ENCODE peak calls at places on chromosomes 7 and 10, in eight cellular contexts. One of them, this sample, is unnamed.

GRCh38 chr10:70549962-70550845 is 52.3 kb downstream of the PRF1 start:
- DNase-seq in Caki2: peak
- DNase-seq in stimulated activated CD4-positive, alpha-beta T cell treated with anti-CD3 and anti-CD28 coated beads, TNF-alpha, amount 100 ng/mL, for 24 hours: peak
- DNase-seq in stimulated activated CD8-positive, alpha-beta memory T cell treated with anti-CD3 and anti-CD28 coated beads, Interleukin-15, amount 100 ng/mL, for 24 hours: peak
- DNase-seq in heart right ventricle: peak
- DNase-seq in fibroblast of lung: peak
- DNase-seq in fibroblast of mammary gland: peak
- DNase-seq in NCI-H2081 treated with DMSO at 0.1 percent for 48 hours: no peak
- DNase-seq in this sample: peak

GRCh38 chr7:51249187-51249945 is 67.2 kb downstream of the COBL start:
- DNase-seq in heart right ventricle: no peak
- DNase-seq in fibroblast of mammary gland: no peak
- DNase-seq in Caki2: no peak
- DNase-seq in fibroblast of lung: peak
- DNase-seq in stimulated activated CD8-positive, alpha-beta memory T cell treated with anti-CD3 and anti-CD28 coated beads, Interleukin-15, amount 100 ng/mL, for 24 hours: no peak
- DNase-seq in NCI-H2081 treated with DMSO at 0.1 percent for 48 hours: no peak
- DNase-seq in stimulated activated CD4-positive, alpha-beta T cell treated with anti-CD3 and anti-CD28 coated beads, TNF-alpha, amount 100 ng/mL, for 24 hours: no peak
- DNase-seq in this sample: peak

GRCh38 chr7:37045786-37046185 is 321.5 kb upstream of the AOAH start:
- DNase-seq in heart right ventricle: no peak
- DNase-seq in fibroblast of lung: no peak
- DNase-seq in stimulated activated CD4-positive, alpha-beta T cell treated with anti-CD3 and anti-CD28 coated beads, TNF-alpha, amount 100 ng/mL, for 24 hours: no peak
- DNase-seq in Caki2: no peak
- DNase-seq in fibroblast of mammary gland: no peak
- DNase-seq in stimulated activated CD8-positive, alpha-beta memory T cell treated with anti-CD3 and anti-CD28 coated beads, Interleukin-15, amount 100 ng/mL, for 24 hours: no peak
- DNase-seq in NCI-H2081 treated with DMSO at 0.1 percent for 48 hours: no peak
- DNase-seq in this sample: no peak

GRCh38 chr10:19803676-19804075 is 12.6 kb upstream of the PLXDC2 start:
- DNase-seq in fibroblast of lung: no peak
- DNase-seq in Caki2: peak
- DNase-seq in NCI-H2081 treated with DMSO at 0.1 percent for 48 hours: no peak
- DNase-seq in fibroblast of mammary gland: no peak
- DNase-seq in stimulated activated CD8-positive, alpha-beta memory T cell treated with anti-CD3 and anti-CD28 coated beads, Interleukin-15, amount 100 ng/mL, for 24 hours: no peak
- DNase-seq in stimulated activated CD4-positive, alpha-beta T cell treated with anti-CD3 and anti-CD28 coated beads, TNF-alpha, amount 100 ng/mL, for 24 hours: no peak
- DNase-seq in heart right ventricle: no peak
- DNase-seq in this sample: peak

GRCh38 chr7:90597527-90597871 is 1.4 kb downstream of the CDK14 start:
- DNase-seq in NCI-H2081 treated with DMSO at 0.1 percent for 48 hours: no peak
- DNase-seq in fibroblast of lung: peak
- DNase-seq in heart right ventricle: no peak
- DNase-seq in Caki2: no peak
- DNase-seq in stimulated activated CD4-positive, alpha-beta T cell treated with anti-CD3 and anti-CD28 coated beads, TNF-alpha, amount 100 ng/mL, for 24 hours: no peak
- DNase-seq in stimulated activated CD8-positive, alpha-beta memory T cell treated with anti-CD3 and anti-CD28 coated beads, Interleukin-15, amount 100 ng/mL, for 24 hours: no peak
- DNase-seq in fibroblast of mammary gland: no peak
- DNase-seq in this sample: no peak

GRCh38 chr7:159068893-159069448 is 75.7 kb downstream of the VIPR2 start:
- DNase-seq in Caki2: no peak
- DNase-seq in fibroblast of lung: no peak
- DNase-seq in heart right ventricle: no peak
- DNase-seq in stimulated activated CD4-positive, alpha-beta T cell treated with anti-CD3 and anti-CD28 coated beads, TNF-alpha, amount 100 ng/mL, for 24 hours: no peak
- DNase-seq in NCI-H2081 treated with DMSO at 0.1 percent for 48 hours: no peak
- DNase-seq in fibroblast of mammary gland: no peak
- DNase-seq in stimulated activated CD8-positive, alpha-beta memory T cell treated with anti-CD3 and anti-CD28 coated beads, Interleukin-15, amount 100 ng/mL, for 24 hours: no peak
- DNase-seq in this sample: no peak

GRCh38 chr10:97422921-97423420 is 3.0 kb upstream of the PGAM1 start:
- DNase-seq in NCI-H2081 treated with DMSO at 0.1 percent for 48 hours: no peak
- DNase-seq in fibroblast of mammary gland: peak
- DNase-seq in heart right ventricle: no peak
- DNase-seq in stimulated activated CD4-positive, alpha-beta T cell treated with anti-CD3 and anti-CD28 coated beads, TNF-alpha, amount 100 ng/mL, for 24 hours: no peak
- DNase-seq in stimulated activated CD8-positive, alpha-beta memory T cell treated with anti-CD3 and anti-CD28 coated beads, Interleukin-15, amount 100 ng/mL, for 24 hours: no peak
- DNase-seq in fibroblast of lung: peak
- DNase-seq in Caki2: no peak
- DNase-seq in this sample: no peak

GRCh38 chr7:103065666-103066065 is 8.9 kb downstream of the FBXL13 start:
- DNase-seq in fibroblast of lung: peak
- DNase-seq in NCI-H2081 treated with DMSO at 0.1 percent for 48 hours: no peak
- DNase-seq in fibroblast of mammary gland: peak
- DNase-seq in heart right ventricle: peak
- DNase-seq in Caki2: no peak
- DNase-seq in stimulated activated CD4-positive, alpha-beta T cell treated with anti-CD3 and anti-CD28 coated beads, TNF-alpha, amount 100 ng/mL, for 24 hours: no peak
- DNase-seq in stimulated activated CD8-positive, alpha-beta memory T cell treated with anti-CD3 and anti-CD28 coated beads, Interleukin-15, amount 100 ng/mL, for 24 hours: peak
- DNase-seq in this sample: peak

GRCh38 chr7:132541656-132542055 is 34.6 kb downstream of the PLXNA4 start:
- DNase-seq in NCI-H2081 treated with DMSO at 0.1 percent for 48 hours: no peak
- DNase-seq in stimulated activated CD4-positive, alpha-beta T cell treated with anti-CD3 and anti-CD28 coated beads, TNF-alpha, amount 100 ng/mL, for 24 hours: no peak
- DNase-seq in fibroblast of lung: no peak
- DNase-seq in stimulated activated CD8-positive, alpha-beta memory T cell treated with anti-CD3 and anti-CD28 coated beads, Interleukin-15, amount 100 ng/mL, for 24 hours: no peak
- DNase-seq in heart right ventricle: no peak
- DNase-seq in fibroblast of mammary gland: no peak
- DNase-seq in Caki2: no peak
- DNase-seq in this sample: no peak

GRCh38 chr7:41219276-41219675 is 483.6 kb downstream of the INHBA start:
- DNase-seq in Caki2: peak
- DNase-seq in stimulated activated CD4-positive, alpha-beta T cell treated with anti-CD3 and anti-CD28 coated beads, TNF-alpha, amount 100 ng/mL, for 24 hours: no peak
- DNase-seq in fibroblast of mammary gland: peak
- DNase-seq in fibroblast of lung: peak
- DNase-seq in NCI-H2081 treated with DMSO at 0.1 percent for 48 hours: no peak
- DNase-seq in heart right ventricle: no peak
- DNase-seq in stimulated activated CD8-positive, alpha-beta memory T cell treated with anti-CD3 and anti-CD28 coated beads, Interleukin-15, amount 100 ng/mL, for 24 hours: no peak
- DNase-seq in this sample: no peak

GRCh38 chr10:132542086-132542775 is 4.6 kb downstream of the INPP5A start:
- DNase-seq in stimulated activated CD8-positive, alpha-beta memory T cell treated with anti-CD3 and anti-CD28 coated beads, Interleukin-15, amount 100 ng/mL, for 24 hours: no peak
- DNase-seq in fibroblast of lung: no peak
- DNase-seq in fibroblast of mammary gland: no peak
- DNase-seq in Caki2: no peak
- DNase-seq in NCI-H2081 treated with DMSO at 0.1 percent for 48 hours: no peak
- DNase-seq in heart right ventricle: no peak
- DNase-seq in stimulated activated CD4-positive, alpha-beta T cell treated with anti-CD3 and anti-CD28 coated beads, TNF-alpha, amount 100 ng/mL, for 24 hours: no peak
- DNase-seq in this sample: no peak

GRCh38 chr10:75959209-75959608 is 527.8 kb downstream of the LRMDA start:
- DNase-seq in heart right ventricle: no peak
- DNase-seq in NCI-H2081 treated with DMSO at 0.1 percent for 48 hours: no peak
- DNase-seq in Caki2: peak
- DNase-seq in fibroblast of lung: peak
- DNase-seq in fibroblast of mammary gland: peak
- DNase-seq in stimulated activated CD4-positive, alpha-beta T cell treated with anti-CD3 and anti-CD28 coated beads, TNF-alpha, amount 100 ng/mL, for 24 hours: no peak
- DNase-seq in stimulated activated CD8-positive, alpha-beta memory T cell treated with anti-CD3 and anti-CD28 coated beads, Interleukin-15, amount 100 ng/mL, for 24 hours: no peak
- DNase-seq in this sample: peak

GRCh38 chr10:6399241-6399701 is 180.8 kb downstream of the PRKCQ start:
- DNase-seq in stimulated activated CD4-positive, alpha-beta T cell treated with anti-CD3 and anti-CD28 coated beads, TNF-alpha, amount 100 ng/mL, for 24 hours: no peak
- DNase-seq in fibroblast of lung: peak
- DNase-seq in stimulated activated CD8-positive, alpha-beta memory T cell treated with anti-CD3 and anti-CD28 coated beads, Interleukin-15, amount 100 ng/mL, for 24 hours: no peak
- DNase-seq in fibroblast of mammary gland: no peak
- DNase-seq in Caki2: peak
- DNase-seq in NCI-H2081 treated with DMSO at 0.1 percent for 48 hours: no peak
- DNase-seq in heart right ventricle: no peak
- DNase-seq in this sample: no peak

GRCh38 chr7:43454936-43455518 is 127.9 kb upstream of the STK17A start:
- DNase-seq in heart right ventricle: no peak
- DNase-seq in fibroblast of mammary gland: peak
- DNase-seq in fibroblast of lung: peak
- DNase-seq in Caki2: peak
- DNase-seq in stimulated activated CD4-positive, alpha-beta T cell treated with anti-CD3 and anti-CD28 coated beads, TNF-alpha, amount 100 ng/mL, for 24 hours: no peak
- DNase-seq in NCI-H2081 treated with DMSO at 0.1 percent for 48 hours: no peak
- DNase-seq in stimulated activated CD8-positive, alpha-beta memory T cell treated with anti-CD3 and anti-CD28 coated beads, Interleukin-15, amount 100 ng/mL, for 24 hours: no peak
- DNase-seq in this sample: peak

GRCh38 chr7:42378149-42378548 is 141.1 kb upstream of the GLI3 start:
- DNase-seq in Caki2: no peak
- DNase-seq in stimulated activated CD8-positive, alpha-beta memory T cell treated with anti-CD3 and anti-CD28 coated beads, Interleukin-15, amount 100 ng/mL, for 24 hours: no peak
- DNase-seq in heart right ventricle: no peak
- DNase-seq in fibroblast of lung: no peak
- DNase-seq in fibroblast of mammary gland: no peak
- DNase-seq in stimulated activated CD4-positive, alpha-beta T cell treated with anti-CD3 and anti-CD28 coated beads, TNF-alpha, amount 100 ng/mL, for 24 hours: no peak
- DNase-seq in NCI-H2081 treated with DMSO at 0.1 percent for 48 hours: no peak
- DNase-seq in this sample: no peak

GRCh38 chr7:140200102-140200989 is 23.6 kb upstream of the KDM7A start:
- DNase-seq in NCI-H2081 treated with DMSO at 0.1 percent for 48 hours: no peak
- DNase-seq in Caki2: no peak
- DNase-seq in stimulated activated CD8-positive, alpha-beta memory T cell treated with anti-CD3 and anti-CD28 coated beads, Interleukin-15, amount 100 ng/mL, for 24 hours: no peak
- DNase-seq in fibroblast of lung: peak
- DNase-seq in fibroblast of mammary gland: peak
- DNase-seq in heart right ventricle: no peak
- DNase-seq in stimulated activated CD4-positive, alpha-beta T cell treated with anti-CD3 and anti-CD28 coated beads, TNF-alpha, amount 100 ng/mL, for 24 hours: no peak
- DNase-seq in this sample: no peak

GRCh38 chr10:14971867-14972448 is 12.8 kb downstream of the MEIG1 start:
- DNase-seq in Caki2: peak
- DNase-seq in fibroblast of mammary gland: peak
- DNase-seq in fibroblast of lung: no peak
- DNase-seq in heart right ventricle: no peak
- DNase-seq in stimulated activated CD8-positive, alpha-beta memory T cell treated with anti-CD3 and anti-CD28 coated beads, Interleukin-15, amount 100 ng/mL, for 24 hours: no peak
- DNase-seq in NCI-H2081 treated with DMSO at 0.1 percent for 48 hours: no peak
- DNase-seq in stimulated activated CD4-positive, alpha-beta T cell treated with anti-CD3 and anti-CD28 coated beads, TNF-alpha, amount 100 ng/mL, for 24 hours: no peak
- DNase-seq in this sample: peak

GRCh38 chr7:832292-832967 is at the start of gene SUN1:
- DNase-seq in NCI-H2081 treated with DMSO at 0.1 percent for 48 hours: no peak
- DNase-seq in Caki2: peak
- DNase-seq in heart right ventricle: no peak
- DNase-seq in fibroblast of lung: peak
- DNase-seq in fibroblast of mammary gland: peak
- DNase-seq in stimulated activated CD8-positive, alpha-beta memory T cell treated with anti-CD3 and anti-CD28 coated beads, Interleukin-15, amount 100 ng/mL, for 24 hours: no peak
- DNase-seq in stimulated activated CD4-positive, alpha-beta T cell treated with anti-CD3 and anti-CD28 coated beads, TNF-alpha, amount 100 ng/mL, for 24 hours: peak
- DNase-seq in this sample: peak

GRCh38 chr7:1851731-1852531 is 181.9 kb downstream of the ELFN1 start:
- DNase-seq in stimulated activated CD4-positive, alpha-beta T cell treated with anti-CD3 and anti-CD28 coated beads, TNF-alpha, amount 100 ng/mL, for 24 hours: no peak
- DNase-seq in heart right ventricle: peak
- DNase-seq in NCI-H2081 treated with DMSO at 0.1 percent for 48 hours: no peak
- DNase-seq in Caki2: no peak
- DNase-seq in fibroblast of lung: no peak
- DNase-seq in stimulated activated CD8-positive, alpha-beta memory T cell treated with anti-CD3 and anti-CD28 coated beads, Interleukin-15, amount 100 ng/mL, for 24 hours: no peak
- DNase-seq in fibroblast of mammary gland: no peak
- DNase-seq in this sample: no peak

GRCh38 chr7:30080818-30081217 is 52.6 kb downstream of the PLEKHA8 start:
- DNase-seq in fibroblast of mammary gland: no peak
- DNase-seq in heart right ventricle: no peak
- DNase-seq in stimulated activated CD8-positive, alpha-beta memory T cell treated with anti-CD3 and anti-CD28 coated beads, Interleukin-15, amount 100 ng/mL, for 24 hours: no peak
- DNase-seq in stimulated activated CD4-positive, alpha-beta T cell treated with anti-CD3 and anti-CD28 coated beads, TNF-alpha, amount 100 ng/mL, for 24 hours: no peak
- DNase-seq in fibroblast of lung: no peak
- DNase-seq in Caki2: no peak
- DNase-seq in NCI-H2081 treated with DMSO at 0.1 percent for 48 hours: no peak
- DNase-seq in this sample: no peak

GRCh38 chr7:103124429-103124979 is 24.4 kb downstream of the NAPEPLD start:
- DNase-seq in NCI-H2081 treated with DMSO at 0.1 percent for 48 hours: no peak
- DNase-seq in stimulated activated CD4-positive, alpha-beta T cell treated with anti-CD3 and anti-CD28 coated beads, TNF-alpha, amount 100 ng/mL, for 24 hours: no peak
- DNase-seq in heart right ventricle: no peak
- DNase-seq in fibroblast of mammary gland: no peak
- DNase-seq in Caki2: peak
- DNase-seq in stimulated activated CD8-positive, alpha-beta memory T cell treated with anti-CD3 and anti-CD28 coated beads, Interleukin-15, amount 100 ng/mL, for 24 hours: no peak
- DNase-seq in fibroblast of lung: no peak
- DNase-seq in this sample: peak

GRCh38 chr10:30384791-30385201 is 35.7 kb upstream of the MTPAP start:
- DNase-seq in stimulated activated CD4-positive, alpha-beta T cell treated with anti-CD3 and anti-CD28 coated beads, TNF-alpha, amount 100 ng/mL, for 24 hours: no peak
- DNase-seq in heart right ventricle: no peak
- DNase-seq in fibroblast of mammary gland: peak
- DNase-seq in fibroblast of lung: peak
- DNase-seq in Caki2: peak
- DNase-seq in NCI-H2081 treated with DMSO at 0.1 percent for 48 hours: no peak
- DNase-seq in stimulated activated CD8-positive, alpha-beta memory T cell treated with anti-CD3 and anti-CD28 coated beads, Interleukin-15, amount 100 ng/mL, for 24 hours: no peak
- DNase-seq in this sample: peak

GRCh38 chr10:74888947-74889661 is 62.7 kb downstream of the KAT6B start:
- DNase-seq in fibroblast of mammary gland: peak
- DNase-seq in Caki2: peak
- DNase-seq in fibroblast of lung: no peak
- DNase-seq in stimulated activated CD4-positive, alpha-beta T cell treated with anti-CD3 and anti-CD28 coated beads, TNF-alpha, amount 100 ng/mL, for 24 hours: no peak
- DNase-seq in NCI-H2081 treated with DMSO at 0.1 percent for 48 hours: no peak
- DNase-seq in heart right ventricle: no peak
- DNase-seq in stimulated activated CD8-positive, alpha-beta memory T cell treated with anti-CD3 and anti-CD28 coated beads, Interleukin-15, amount 100 ng/mL, for 24 hours: no peak
- DNase-seq in this sample: peak

GRCh38 chr7:39644170-39644569 is 20.8 kb downstream of the RALA start:
- DNase-seq in heart right ventricle: no peak
- DNase-seq in fibroblast of lung: peak
- DNase-seq in stimulated activated CD4-positive, alpha-beta T cell treated with anti-CD3 and anti-CD28 coated beads, TNF-alpha, amount 100 ng/mL, for 24 hours: no peak
- DNase-seq in stimulated activated CD8-positive, alpha-beta memory T cell treated with anti-CD3 and anti-CD28 coated beads, Interleukin-15, amount 100 ng/mL, for 24 hours: no peak
- DNase-seq in Caki2: no peak
- DNase-seq in NCI-H2081 treated with DMSO at 0.1 percent for 48 hours: no peak
- DNase-seq in fibroblast of mammary gland: peak
- DNase-seq in this sample: no peak

GRCh38 chr10:2212196-2212719 is 474.9 kb upstream of the ADARB2 start:
- DNase-seq in stimulated activated CD8-positive, alpha-beta memory T cell treated with anti-CD3 and anti-CD28 coated beads, Interleukin-15, amount 100 ng/mL, for 24 hours: no peak
- DNase-seq in fibroblast of mammary gland: no peak
- DNase-seq in heart right ventricle: no peak
- DNase-seq in Caki2: no peak
- DNase-seq in NCI-H2081 treated with DMSO at 0.1 percent for 48 hours: no peak
- DNase-seq in stimulated activated CD4-positive, alpha-beta T cell treated with anti-CD3 and anti-CD28 coated beads, TNF-alpha, amount 100 ng/mL, for 24 hours: no peak
- DNase-seq in fibroblast of lung: no peak
- DNase-seq in this sample: no peak

GRCh38 chr7:34939175-34939574 is 98.1 kb downstream of the DPY19L1 start:
- DNase-seq in NCI-H2081 treated with DMSO at 0.1 percent for 48 hours: no peak
- DNase-seq in stimulated activated CD8-positive, alpha-beta memory T cell treated with anti-CD3 and anti-CD28 coated beads, Interleukin-15, amount 100 ng/mL, for 24 hours: no peak
- DNase-seq in heart right ventricle: no peak
- DNase-seq in Caki2: no peak
- DNase-seq in fibroblast of mammary gland: peak
- DNase-seq in stimulated activated CD4-positive, alpha-beta T cell treated with anti-CD3 and anti-CD28 coated beads, TNF-alpha, amount 100 ng/mL, for 24 hours: no peak
- DNase-seq in fibroblast of lung: peak
- DNase-seq in this sample: no peak

GRCh38 chr10:60798870-60799269 is 20.6 kb downstream of the CDK1 start:
- DNase-seq in Caki2: no peak
- DNase-seq in fibroblast of lung: no peak
- DNase-seq in heart right ventricle: no peak
- DNase-seq in NCI-H2081 treated with DMSO at 0.1 percent for 48 hours: no peak
- DNase-seq in fibroblast of mammary gland: no peak
- DNase-seq in stimulated activated CD8-positive, alpha-beta memory T cell treated with anti-CD3 and anti-CD28 coated beads, Interleukin-15, amount 100 ng/mL, for 24 hours: no peak
- DNase-seq in stimulated activated CD4-positive, alpha-beta T cell treated with anti-CD3 and anti-CD28 coated beads, TNF-alpha, amount 100 ng/mL, for 24 hours: no peak
- DNase-seq in this sample: no peak

GRCh38 chr7:93906267-93906666 is at the start of gene GNGT1:
- DNase-seq in NCI-H2081 treated with DMSO at 0.1 percent for 48 hours: no peak
- DNase-seq in fibroblast of mammary gland: no peak
- DNase-seq in fibroblast of lung: no peak
- DNase-seq in heart right ventricle: no peak
- DNase-seq in stimulated activated CD8-positive, alpha-beta memory T cell treated with anti-CD3 and anti-CD28 coated beads, Interleukin-15, amount 100 ng/mL, for 24 hours: no peak
- DNase-seq in stimulated activated CD4-positive, alpha-beta T cell treated with anti-CD3 and anti-CD28 coated beads, TNF-alpha, amount 100 ng/mL, for 24 hours: no peak
- DNase-seq in Caki2: no peak
- DNase-seq in this sample: no peak

GRCh38 chr10:57897611-57898010 is 370.1 kb downstream of the IPMK start:
- DNase-seq in fibroblast of mammary gland: no peak
- DNase-seq in NCI-H2081 treated with DMSO at 0.1 percent for 48 hours: no peak
- DNase-seq in Caki2: no peak
- DNase-seq in heart right ventricle: no peak
- DNase-seq in stimulated activated CD4-positive, alpha-beta T cell treated with anti-CD3 and anti-CD28 coated beads, TNF-alpha, amount 100 ng/mL, for 24 hours: no peak
- DNase-seq in fibroblast of lung: no peak
- DNase-seq in stimulated activated CD8-positive, alpha-beta memory T cell treated with anti-CD3 and anti-CD28 coated beads, Interleukin-15, amount 100 ng/mL, for 24 hours: no peak
- DNase-seq in this sample: no peak

GRCh38 chr10:132097609-132098377 is 32.0 kb downstream of the JAKMIP3 start:
- DNase-seq in heart right ventricle: no peak
- DNase-seq in stimulated activated CD4-positive, alpha-beta T cell treated with anti-CD3 and anti-CD28 coated beads, TNF-alpha, amount 100 ng/mL, for 24 hours: no peak
- DNase-seq in fibroblast of lung: no peak
- DNase-seq in fibroblast of mammary gland: no peak
- DNase-seq in stimulated activated CD8-positive, alpha-beta memory T cell treated with anti-CD3 and anti-CD28 coated beads, Interleukin-15, amount 100 ng/mL, for 24 hours: no peak
- DNase-seq in NCI-H2081 treated with DMSO at 0.1 percent for 48 hours: no peak
- DNase-seq in Caki2: no peak
- DNase-seq in this sample: no peak

GRCh38 chr10:118504044-118504944 is 91.2 kb downstream of the PRLHR start:
- DNase-seq in stimulated activated CD4-positive, alpha-beta T cell treated with anti-CD3 and anti-CD28 coated beads, TNF-alpha, amount 100 ng/mL, for 24 hours: no peak
- DNase-seq in heart right ventricle: no peak
- DNase-seq in NCI-H2081 treated with DMSO at 0.1 percent for 48 hours: no peak
- DNase-seq in fibroblast of mammary gland: peak
- DNase-seq in fibroblast of lung: peak
- DNase-seq in Caki2: peak
- DNase-seq in stimulated activated CD8-positive, alpha-beta memory T cell treated with anti-CD3 and anti-CD28 coated beads, Interleukin-15, amount 100 ng/mL, for 24 hours: no peak
- DNase-seq in this sample: peak

GRCh38 chr7:28392289-28392688 is 20.0 kb upstream of the CREB5 start:
- DNase-seq in NCI-H2081 treated with DMSO at 0.1 percent for 48 hours: no peak
- DNase-seq in heart right ventricle: no peak
- DNase-seq in stimulated activated CD4-positive, alpha-beta T cell treated with anti-CD3 and anti-CD28 coated beads, TNF-alpha, amount 100 ng/mL, for 24 hours: no peak
- DNase-seq in fibroblast of mammary gland: no peak
- DNase-seq in fibroblast of lung: no peak
- DNase-seq in Caki2: no peak
- DNase-seq in stimulated activated CD8-positive, alpha-beta memory T cell treated with anti-CD3 and anti-CD28 coated beads, Interleukin-15, amount 100 ng/mL, for 24 hours: no peak
- DNase-seq in this sample: no peak

GRCh38 chr10:71290806-71291205 is 28.3 kb upstream of the SLC29A3 start:
- DNase-seq in heart right ventricle: no peak
- DNase-seq in fibroblast of mammary gland: no peak
- DNase-seq in fibroblast of lung: peak
- DNase-seq in NCI-H2081 treated with DMSO at 0.1 percent for 48 hours: no peak
- DNase-seq in Caki2: no peak
- DNase-seq in stimulated activated CD8-positive, alpha-beta memory T cell treated with anti-CD3 and anti-CD28 coated beads, Interleukin-15, amount 100 ng/mL, for 24 hours: no peak
- DNase-seq in stimulated activated CD4-positive, alpha-beta T cell treated with anti-CD3 and anti-CD28 coated beads, TNF-alpha, amount 100 ng/mL, for 24 hours: no peak
- DNase-seq in this sample: no peak

GRCh38 chr10:63297941-63298340 is 164.8 kb downstream of the NRBF2 start:
- DNase-seq in fibroblast of lung: no peak
- DNase-seq in heart right ventricle: no peak
- DNase-seq in fibroblast of mammary gland: no peak
- DNase-seq in stimulated activated CD4-positive, alpha-beta T cell treated with anti-CD3 and anti-CD28 coated beads, TNF-alpha, amount 100 ng/mL, for 24 hours: no peak
- DNase-seq in Caki2: no peak
- DNase-seq in NCI-H2081 treated with DMSO at 0.1 percent for 48 hours: no peak
- DNase-seq in stimulated activated CD8-positive, alpha-beta memory T cell treated with anti-CD3 and anti-CD28 coated beads, Interleukin-15, amount 100 ng/mL, for 24 hours: no peak
- DNase-seq in this sample: no peak